ENCODE peak calls at places on chromosomes 2 and 18, in eight cellular contexts. L, E, Q, S, G, U, F and C are unnamed samples. For H3K27me3, the result is how much of the 10 kb centered on the place peaks cover.

GRCh38 chr2:26922638-26923466 is 47.6 kb upstream of the MAPRE3 start:
- DNase-seq in L (peak), E (no peak), Q (no peak), S (peak), G (no peak), U (peak), F (peak), C (peak)

GRCh38 chr2:8003462-8004075 is 678.3 kb upstream of the ID2 start:
- DNase-seq in L (peak), E (no peak), Q (no peak), S (no peak), G (no peak), U (peak), F (peak), C (no peak)

GRCh38 chr2:76958749-76959148 is 563.4 kb downstream of the LRRTM4 start:
- DNase-seq in L (no peak), E (no peak), Q (no peak), S (no peak), G (no peak), U (no peak), F (no peak), C (no peak)

GRCh38 chr2:152718909-152719645 is 657 bp downstream of the ARL6IP6 start:
- DNase-seq in L (no peak), E (no peak), Q (no peak), S (no peak), G (no peak), U (peak), F (no peak), C (no peak)

GRCh38 chr2:149040451-149040850 is 2.0 kb downstream of the LYPD6B start:
- DNase-seq in L (no peak), E (no peak), Q (no peak), S (no peak), G (no peak), U (no peak), F (no peak), C (no peak)

GRCh38 chr2:196959750-196960392 is 33.4 kb upstream of the PGAP1 start:
- DNase-seq in L (no peak), E (no peak), Q (no peak), S (no peak), G (no peak), U (no peak), F (no peak), C (no peak)

GRCh38 chr2:136327162-136327852 is 209.4 kb upstream of the CXCR4 start:
- DNase-seq in L (peak), E (no peak), Q (no peak), S (peak), G (no peak), U (peak), F (no peak), C (peak)

GRCh38 chr2:24924266-24924665 is 4.2 kb upstream of the ADCY3 start:
- DNase-seq in L (no peak), E (no peak), Q (no peak), S (no peak), G (no peak), U (no peak), F (no peak), C (no peak)

GRCh38 chr2:13667415-13667757 is 950.6 kb downstream of the TRIB2 start:
- DNase-seq in L (no peak), E (no peak), Q (no peak), S (no peak), G (no peak), U (no peak), F (no peak), C (no peak)

GRCh38 chr18:69518989-69519388 is 118.3 kb downstream of the DOK6 start:
- DNase-seq in L (peak), E (no peak), Q (no peak), S (no peak), G (no peak), U (peak), F (no peak), C (no peak)

GRCh38 chr2:109260886-109261700 is 132.1 kb downstream of the SH3RF3 start:
- DNase-seq in L (peak), E (peak), Q (no peak), S (no peak), G (peak), U (no peak), F (no peak), C (no peak)

GRCh38 chr2:46770622-46771021 is 145.0 kb downstream of the MCFD2 start:
- DNase-seq in L (peak), E (no peak), Q (no peak), S (no peak), G (no peak), U (peak), F (no peak), C (no peak)

GRCh38 chr2:64391940-64392339 is 62.0 kb upstream of the LGALSL start:
- DNase-seq in L (no peak), E (no peak), Q (no peak), S (no peak), G (no peak), U (no peak), F (no peak), C (no peak)

GRCh38 chr2:71531522-71532047 is 78.2 kb downstream of the DYSF start:
- DNase-seq in L (peak), E (peak), Q (no peak), S (no peak), G (no peak), U (peak), F (no peak), C (no peak)

GRCh38 chr2:222709191-222709891 is 37.9 kb downstream of the MOGAT1 start:
- DNase-seq in L (peak), E (no peak), Q (peak), S (no peak), G (peak), U (peak), F (peak), C (no peak)

GRCh38 chr2:95552911-95553310 is 38.9 kb upstream of the TRIM43 start:
- DNase-seq in L (no peak), E (no peak), Q (no peak), S (no peak), G (no peak), U (no peak), F (peak), C (no peak)

GRCh38 chr2:177474904-177475474 is 82.4 kb downstream of the AGPS start:
- DNase-seq in L (peak), E (no peak), Q (no peak), S (no peak), G (no peak), U (peak), F (no peak), C (no peak)

GRCh38 chr2:45541450-45541849 is 69.6 kb downstream of the SRBD1 start:
- DNase-seq in L (no peak), E (no peak), Q (no peak), S (no peak), G (no peak), U (no peak), F (no peak), C (no peak)

GRCh38 chr2:29323961-29324360 is 208.7 kb downstream of the CLIP4 start:
- DNase-seq in L (peak), E (no peak), Q (no peak), S (no peak), G (no peak), U (peak), F (no peak), C (no peak)

GRCh38 chr2:172783091-172783898 is 47.6 kb downstream of the RAPGEF4 start:
- DNase-seq in L (peak), E (no peak), Q (no peak), S (no peak), G (no peak), U (peak), F (no peak), C (no peak)

GRCh38 chr2:226979004-226979403 is 143.2 kb downstream of the RHBDD1 start:
- DNase-seq in L (no peak), E (no peak), Q (no peak), S (no peak), G (no peak), U (no peak), F (no peak), C (no peak)

GRCh38 chr2:182827182-182827879 is 39.1 kb downstream of the FRZB start:
- DNase-seq in L (peak), E (no peak), Q (no peak), S (no peak), G (no peak), U (no peak), F (no peak), C (no peak)

GRCh38 chr18:421236-422155 is 79.0 kb downstream of the COLEC12 start:
- DNase-seq in L (peak), E (no peak), Q (no peak), S (no peak), G (no peak), U (peak), F (no peak), C (no peak)

GRCh38 chr2:56687169-56687568 is 503.4 kb downstream of the CCDC85A start:
- DNase-seq in L (no peak), E (no peak), Q (no peak), S (no peak), G (no peak), U (peak), F (no peak), C (no peak)

GRCh38 chr2:44844651-44845270 is 96.7 kb upstream of the SIX3 start:
- DNase-seq in L (no peak), E (no peak), Q (no peak), S (no peak), G (no peak), U (no peak), F (no peak), C (no peak)

GRCh38 chr2:48530033-48530804 is at the start of gene STON1:
- DNase-seq in L (peak), E (peak), Q (peak), S (peak), G (peak), U (no peak), F (peak), C (peak)

GRCh38 chr2:55103039-55103438 is 52.8 kb upstream of the RTN4 start:
- DNase-seq in L (peak), E (no peak), Q (no peak), S (no peak), G (no peak), U (no peak), F (no peak), C (no peak)

GRCh38 chr2:236994361-236994760 is 91.3 kb upstream of the COPS8 start:
- DNase-seq in L (no peak), E (no peak), Q (no peak), S (no peak), G (no peak), U (no peak), F (no peak), C (no peak)
- H3K4me3 ChIP-seq in L (no peak), E (no peak), Q (no peak), S (no peak), G (no peak), U (no peak), F (no peak), C (no peak)

GRCh38 chr2:179049546-179050311 is at the start of gene CCDC141:
- DNase-seq in L (no peak), E (no peak), Q (no peak), S (peak), G (no peak), U (no peak), F (no peak), C (no peak)

GRCh38 chr2:179051250-179051649 is 1.3 kb upstream of the CCDC141 start:
- DNase-seq in L (no peak), E (no peak), Q (no peak), S (no peak), G (no peak), U (no peak), F (no peak), C (no peak)

GRCh38 chr2:179044500-179044899 is 5.4 kb downstream of the CCDC141 start:
- DNase-seq in L (no peak), E (no peak), Q (no peak), S (no peak), G (no peak), U (no peak), F (no peak), C (no peak)

GRCh38 chr2:179050735-179051134 is 798 bp upstream of the CCDC141 start:
- DNase-seq in L (no peak), E (no peak), Q (no peak), S (no peak), G (no peak), U (no peak), F (no peak), C (no peak)

DNA sequence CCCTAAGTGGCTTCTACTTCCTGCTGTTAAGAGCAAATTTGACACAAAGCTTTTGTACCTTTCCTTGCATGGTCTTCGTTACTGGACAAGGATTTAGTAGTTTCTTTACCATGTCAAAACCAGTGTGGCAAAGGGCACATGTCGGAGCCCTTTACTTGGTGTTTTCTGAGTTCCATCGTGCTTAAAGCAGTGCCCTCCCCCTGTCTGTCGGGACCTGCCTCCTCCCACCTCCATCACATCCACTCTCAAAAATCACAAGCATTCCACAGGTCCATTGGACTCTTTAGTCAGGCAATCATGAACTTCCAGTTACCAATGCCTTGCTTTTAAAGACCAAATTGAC is 763 bp downstream of the CCDC141 start:
- DNase-seq in L (no peak), E (no peak), Q (no peak), S (peak), G (no peak), U (no peak), F (no peak), C (no peak)
- H3K27ac ChIP-seq in L (no peak), E (no peak), Q (peak), S (peak), G (peak), U (no peak), F (peak), C (no peak)

DNA sequence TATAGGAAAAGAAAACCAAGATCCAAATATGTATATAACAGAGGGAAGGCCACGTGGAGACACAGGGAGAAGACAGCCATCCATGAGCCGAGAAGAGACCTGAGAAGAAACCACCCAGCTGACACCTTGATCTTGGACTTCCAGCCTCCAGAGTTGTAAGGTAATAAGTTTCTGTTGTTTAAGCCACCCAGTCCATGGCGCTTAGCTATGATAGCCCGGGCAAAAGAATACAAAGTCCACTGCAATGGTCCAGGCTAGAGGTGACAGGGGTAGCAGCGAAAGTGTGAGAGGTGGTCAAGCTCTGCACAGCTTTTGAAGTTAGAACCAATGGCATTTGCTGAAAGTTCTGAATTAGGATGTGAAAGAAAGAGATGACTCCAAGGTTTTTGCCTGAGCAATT is 2.8 kb downstream of the MYOM1 start:
- DNase-seq in L (no peak), E (no peak), Q (no peak), S (no peak), G (no peak), U (no peak), F (no peak), C (no peak)
- H3K27me3 ChIP-seq in L (under half), E (under half), Q (under half), S (under half), G (under half), U (under half), F (under half), C (under half)

GRCh38 chr2:120740375-120740764 is 4.7 kb downstream of the GLI2 start:
- DNase-seq in L (no peak), E (no peak), Q (no peak), S (no peak), G (no peak), U (no peak), F (no peak), C (no peak)

GRCh38 chr2:120738786-120739771 is 3.4 kb downstream of the GLI2 start:
- DNase-seq in L (no peak), E (no peak), Q (no peak), S (no peak), G (no peak), U (no peak), F (no peak), C (no peak)

GRCh38 chr2:120741514-120742448 is 6.1 kb downstream of the GLI2 start:
- DNase-seq in L (no peak), E (peak), Q (no peak), S (no peak), G (no peak), U (no peak), F (no peak), C (no peak)

GRCh38 chr2:120743657-120744056 is 8.0 kb downstream of the GLI2 start:
- DNase-seq in L (no peak), E (no peak), Q (no peak), S (no peak), G (no peak), U (no peak), F (no peak), C (no peak)

GRCh38 chr2:120740765-120741513 is 5.3 kb downstream of the GLI2 start:
- DNase-seq in L (peak), E (no peak), Q (no peak), S (no peak), G (no peak), U (no peak), F (no peak), C (no peak)
- H3K4me3 ChIP-seq in L (peak), E (no peak), Q (no peak), S (no peak), G (peak), U (peak), F (peak), C (no peak)

GRCh38 chr2:127490283-127490682 is 36.0 kb downstream of the IWS1 start:
- DNase-seq in L (no peak), E (no peak), Q (no peak), S (no peak), G (no peak), U (no peak), F (no peak), C (no peak)

GRCh38 chr2:127485694-127486071 is 40.6 kb downstream of the IWS1 start:
- DNase-seq in L (no peak), E (no peak), Q (no peak), S (no peak), G (no peak), U (no peak), F (no peak), C (no peak)

GRCh38 chr2:127485051-127485693 is 41.1 kb downstream of the IWS1 start:
- DNase-seq in L (no peak), E (no peak), Q (no peak), S (no peak), G (no peak), U (no peak), F (no peak), C (no peak)

GRCh38 chr2:127482031-127482430 is 44.3 kb downstream of the IWS1 start:
- DNase-seq in L (no peak), E (no peak), Q (no peak), S (no peak), G (no peak), U (no peak), F (no peak), C (no peak)

DNA sequence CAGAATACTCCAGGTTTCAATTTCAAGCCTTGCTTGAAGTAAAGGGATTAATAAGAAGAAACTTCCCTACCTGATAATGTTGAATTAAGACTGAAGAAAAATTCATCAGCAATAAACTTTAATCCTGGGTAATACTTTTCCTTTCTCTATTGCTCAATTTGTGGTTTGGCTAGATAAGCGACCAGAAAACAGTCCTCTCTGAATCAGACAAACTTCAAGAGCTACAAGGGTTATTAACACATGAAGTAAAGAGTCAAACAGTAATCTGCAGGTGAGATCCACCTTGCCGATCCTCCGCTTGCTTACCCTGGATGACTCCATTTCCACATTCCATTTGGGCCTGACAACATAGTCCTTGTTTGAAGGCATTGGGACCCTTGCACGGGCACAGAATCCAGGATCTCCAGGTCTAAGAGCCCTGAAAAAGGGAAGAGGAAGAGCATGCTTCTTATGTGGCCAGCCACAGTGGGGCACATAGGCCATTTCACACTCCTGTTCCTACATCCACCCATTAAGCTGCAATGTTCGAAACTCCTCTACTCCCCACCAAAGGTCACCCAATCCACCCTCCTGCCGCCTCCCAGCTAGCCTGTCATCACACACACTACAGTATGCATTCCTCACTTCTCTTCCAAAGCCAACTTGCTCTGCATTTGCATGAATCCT is 39.9 kb downstream of the IWS1 start:
- DNase-seq in L (peak), E (no peak), Q (no peak), S (no peak), G (no peak), U (peak), F (no peak), C (no peak)
- H3K27ac ChIP-seq in L (no peak), E (no peak), Q (no peak), S (peak), G (no peak), U (no peak), F (no peak), C (no peak)

GRCh38 chr18:78584167-78585022 is 395.2 kb upstream of the SALL3 start:
- DNase-seq in L (no peak), E (no peak), Q (no peak), S (no peak), G (no peak), U (no peak), F (no peak), C (no peak)
- H3K27me3 ChIP-seq in L (under half), E (under half), Q (under half), S (under half), G (under half), U (under half), F (under half), C (under half)